ENCODE peak calls at places on chromosome 11, in seven cellular contexts. L, Z, I, A, M, P and V are unnamed samples.

GRCh38 chr11:134725939-134726639 is 314.0 kb upstream of the B3GAT1 start:
- DNase-seq in L (peak), I (no peak), M (no peak), Z (peak), A (no peak), P (peak), V (peak)

GRCh38 chr11:15967166-15967565 is 389.2 kb downstream of the SOX6 start:
- DNase-seq in M (no peak), L (no peak), Z (peak), P (no peak), A (no peak), I (no peak), V (no peak)

GRCh38 chr11:65920035-65920802 is 993 bp downstream of the DRAP1 start:
- DNase-seq in L (no peak), Z (peak), M (no peak), I (peak), A (no peak), P (no peak), V (peak)

GRCh38 chr11:1546536-1547466 is 25.3 kb downstream of the DUSP8 start:
- DNase-seq in M (no peak), A (no peak), P (peak), Z (peak), L (peak), I (no peak), V (peak)

GRCh38 chr11:83046626-83047172 is 25.0 kb downstream of the RAB30 start:
- DNase-seq in M (no peak), Z (no peak), A (no peak), I (no peak), P (no peak), L (no peak), V (no peak)

GRCh38 chr11:86672007-86672621 is at the start of gene ME3:
- DNase-seq in I (peak), L (peak), P (no peak), Z (peak), A (no peak), M (no peak), V (peak)

GRCh38 chr11:34140149-34140548 is 34.7 kb downstream of the NAT10 start:
- DNase-seq in A (no peak), M (no peak), I (no peak), Z (no peak), P (no peak), L (no peak), V (no peak)

GRCh38 chr11:72585762-72586590 is 88.2 kb downstream of the PDE2A start:
- DNase-seq in P (peak), I (peak), M (peak), Z (peak), L (peak), A (no peak), V (peak)

GRCh38 chr11:64306876-64307622 is 1.7 kb downstream of the ESRRA start:
- DNase-seq in Z (peak), I (peak), L (peak), P (no peak), A (no peak), M (no peak), V (peak)

GRCh38 chr11:76770642-76771445 is 12.3 kb upstream of the TSKU start:
- DNase-seq in Z (peak), A (no peak), M (no peak), I (peak), L (peak), P (no peak), V (peak)
- TF ChIP-seq POLR2AphosphoS5 in Z (peak), A (no peak), M (no peak), I (peak), L (peak), P (no peak), V (peak)

DNA sequence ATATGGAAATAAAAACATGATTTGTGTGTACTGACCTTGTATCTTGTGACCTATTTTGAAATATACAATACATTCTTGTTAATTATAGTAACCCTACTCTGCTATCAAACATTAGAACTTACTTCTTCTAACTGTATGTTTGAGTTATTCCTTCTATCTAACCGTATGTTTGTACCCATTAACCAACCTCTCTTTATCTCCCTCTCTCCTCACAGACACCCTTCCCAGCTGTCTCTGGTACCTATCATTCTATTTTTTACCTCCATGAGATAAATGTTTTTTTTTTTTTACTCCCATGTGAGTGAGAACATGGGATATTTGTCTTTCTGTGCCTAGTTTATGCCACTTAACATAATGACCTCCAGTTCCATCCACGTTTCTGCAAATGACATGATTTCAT is 128.7 kb downstream of the DDX10 start:
- DNase-seq in A (no peak), I (no peak), M (no peak), Z (no peak), L (no peak), P (no peak), V (no peak)
- TF ChIP-seq EP300 in A (no peak), I (no peak), M (no peak), Z (no peak), L (no peak), P (no peak), V (no peak)

GRCh38 chr11:111419641-111420327 is 40.7 kb upstream of the POU2AF1 start:
- DNase-seq in I (peak), P (no peak), L (peak), A (no peak), Z (no peak), M (no peak), V (no peak)
- TF ChIP-seq POLR2AphosphoS5 in I (peak), P (no peak), L (no peak), A (no peak), Z (no peak), M (no peak), V (no peak)

GRCh38 chr11:102478660-102479245 is 26.2 kb upstream of the TMEM123 start:
- DNase-seq in A (no peak), P (no peak), I (no peak), Z (no peak), L (no peak), M (no peak), V (no peak)

GRCh38 chr11:102476069-102476468 is 23.5 kb upstream of the TMEM123 start:
- DNase-seq in P (no peak), M (no peak), Z (no peak), A (no peak), I (no peak), L (no peak), V (no peak)

GRCh38 chr11:102479733-102480132 is 27.2 kb upstream of the TMEM123 start:
- DNase-seq in I (no peak), Z (no peak), A (no peak), M (no peak), P (no peak), L (no peak), V (no peak)

GRCh38 chr11:102473543-102473942 is 21.0 kb upstream of the TMEM123 start:
- DNase-seq in A (no peak), I (no peak), Z (peak), M (no peak), L (peak), P (no peak), V (no peak)

DNA sequence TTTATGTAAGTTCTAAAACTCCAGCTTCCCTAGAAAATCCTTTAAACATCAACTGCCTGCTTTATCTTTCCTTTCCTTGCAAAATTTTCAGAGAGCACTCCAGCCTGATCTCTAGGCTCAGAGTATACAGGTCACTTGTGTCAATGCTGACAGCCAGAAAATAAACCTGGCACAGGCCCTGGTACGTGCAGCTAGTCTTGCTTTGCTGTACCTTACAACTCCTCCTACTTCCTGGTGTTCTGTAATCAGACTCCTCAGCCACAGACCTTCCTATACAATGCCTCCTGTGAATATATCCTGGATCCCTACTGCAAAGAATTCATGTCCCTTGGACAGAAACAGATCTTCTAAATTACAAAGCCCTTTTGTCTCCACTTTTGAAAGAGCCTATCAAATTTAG is 24.2 kb upstream of the TMEM123 start:
- DNase-seq in Z (peak), M (no peak), P (peak), A (no peak), I (no peak), L (peak), V (peak)
- TF ChIP-seq EP300 in Z (no peak), M (no peak), P (no peak), A (no peak), I (no peak), L (no peak), V (no peak)

GRCh38 chr11:61830318-61831105 is 2.4 kb downstream of the FADS2 start:
- DNase-seq in I (no peak), L (no peak), A (no peak), M (no peak), Z (no peak), P (no peak), V (no peak)
- TF ChIP-seq POLR2AphosphoS5 in I (peak), L (no peak), A (no peak), M (no peak), Z (peak), P (no peak), V (no peak)

GRCh38 chr11:132099692-132100091 is 729.3 kb downstream of the NTM start:
- DNase-seq in A (no peak), L (no peak), M (no peak), Z (no peak), P (no peak), I (no peak), V (no peak)

GRCh38 chr11:132095230-132096165 is 725.1 kb downstream of the NTM start:
- DNase-seq in P (no peak), M (no peak), Z (no peak), L (no peak), A (no peak), I (no peak), V (no peak)

GRCh38 chr11:132101861-132102260 is 731.4 kb downstream of the NTM start:
- DNase-seq in I (no peak), M (no peak), P (no peak), Z (no peak), A (no peak), L (no peak), V (no peak)

GRCh38 chr11:132103006-132103405 is 732.6 kb downstream of the NTM start:
- DNase-seq in I (no peak), L (no peak), P (no peak), Z (no peak), A (no peak), M (no peak), V (no peak)

GRCh38 chr11:132100583-132100982 is 730.2 kb downstream of the NTM start:
- DNase-seq in L (no peak), M (no peak), A (no peak), P (no peak), I (no peak), Z (no peak), V (no peak)
- TF ChIP-seq EP300 in L (no peak), M (no peak), A (no peak), P (no peak), I (no peak), Z (no peak), V (no peak)

GRCh38 chr11:27395556-27396258 is 32.7 kb upstream of the CCDC34 start:
- DNase-seq in A (no peak), Z (peak), L (peak), M (no peak), P (no peak), I (no peak), V (peak)
- TF ChIP-seq POLR2AphosphoS5 in A (no peak), Z (peak), L (peak), M (no peak), P (no peak), I (no peak), V (no peak)

DNA sequence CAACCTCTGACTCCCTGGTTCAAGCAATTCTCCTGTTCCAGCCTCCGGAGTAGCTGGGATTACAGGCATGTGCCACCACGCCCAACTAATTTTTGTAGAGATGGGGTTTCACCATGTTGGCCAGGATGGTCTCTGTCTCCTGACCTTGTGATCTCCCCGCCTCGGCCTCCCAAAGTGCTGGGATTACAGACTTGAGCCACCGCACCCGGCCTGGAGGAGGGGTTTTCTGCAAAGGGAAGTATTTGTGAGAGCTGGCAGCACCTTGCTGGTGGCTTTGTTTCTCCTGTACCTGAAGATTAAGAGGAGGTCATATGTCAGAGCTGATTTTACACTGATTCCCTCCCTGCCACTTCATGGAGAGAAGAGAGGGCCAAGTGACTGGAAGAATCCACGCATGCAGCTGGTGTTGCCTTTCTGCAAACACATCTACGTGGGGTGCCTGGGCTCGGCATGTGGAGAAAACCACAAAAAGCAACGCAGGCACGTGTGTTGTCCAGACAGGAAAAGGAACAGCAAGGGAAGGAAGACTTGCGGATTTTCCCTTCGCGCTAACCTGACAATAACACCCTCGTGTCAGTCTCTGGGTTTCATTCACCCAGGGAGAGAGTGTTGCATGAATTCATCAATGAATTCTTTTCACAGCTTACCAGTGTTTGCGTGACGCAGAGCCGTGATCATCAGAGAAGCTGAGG is 61.9 kb downstream of the TSPAN18 start:
- DNase-seq in P (no peak), L (no peak), M (no peak), Z (no peak), I (no peak), A (no peak), V (no peak)
- TF ChIP-seq EP300 in P (no peak), L (no peak), M (no peak), Z (no peak), I (no peak), A (no peak), V (no peak)

DNA sequence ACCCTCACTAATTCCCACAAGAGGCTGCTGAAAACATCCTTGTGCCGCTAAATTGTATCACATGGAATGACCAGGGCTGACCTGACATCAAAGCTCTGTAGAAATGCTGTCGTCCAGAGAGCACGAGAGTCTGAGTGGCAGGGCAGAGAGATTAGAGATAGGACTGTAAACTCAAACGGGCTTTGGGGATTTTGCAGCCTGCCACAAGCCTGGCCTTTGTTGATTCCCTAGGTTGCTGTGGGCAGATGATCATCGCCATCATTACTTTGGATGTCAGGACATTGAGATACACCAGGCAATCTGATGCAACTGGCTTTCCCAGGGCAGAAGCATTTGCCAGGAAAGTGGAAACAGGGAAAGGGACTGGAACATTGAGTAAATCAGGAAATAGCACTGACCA is 131.6 kb downstream of the ETS1 start:
- DNase-seq in A (no peak), Z (no peak), I (no peak), P (no peak), L (no peak), M (no peak), V (no peak)
- TF ChIP-seq POLR2AphosphoS5 in A (no peak), Z (peak), I (peak), P (no peak), L (no peak), M (no peak), V (no peak)